ENCODE peak calls at places on chromosomes 11 and 22, in ten cellular contexts. Y is GM23338; O is mucosa of descending colon; Z is ovary; D is cardiac muscle cell; I is endodermal cell; B is suprapubic skin; V is neuronal stem cell; A is CD4-positive, alpha-beta memory T cell; M is PC-9. K is an unnamed sample.

GRCh38 chr11:62856333-62856910 is 17.0 kb upstream of the WDR74 start:
- DNase-seq in B (no peak), A (no peak), D (no peak), M (no peak), I (no peak), V (no peak), O (no peak), Z (no peak), Y (no peak), K (no peak)

GRCh38 chr11:44502506-44502905 is 63.0 kb upstream of the CD82 start:
- DNase-seq in A (no peak), O (no peak), V (no peak), D (no peak), B (no peak), Y (no peak), M (no peak), Z (no peak), I (no peak), K (no peak)

GRCh38 chr11:43574949-43575915 is 105.3 kb upstream of the HSD17B12 start:
- DNase-seq in Z (peak; percentile 53), M (no peak), O (no peak), I (peak; percentile 74), A (no peak), Y (peak; percentile 60), D (peak; percentile 70), B (no peak), V (no peak), K (peak; percentile 60)

GRCh38 chr22:30266445-30267381 is at the start of gene OSM:
- DNase-seq in Y (no peak), D (no peak), B (peak; percentile 90), I (no peak), O (peak; percentile 90), M (no peak), Z (no peak), V (no peak), A (peak; percentile 79), K (no peak)

GRCh38 chr11:64915366-64915887 is 1.6 kb downstream of the ATG2A start:
- DNase-seq in I (no peak), M (no peak), O (no peak), Y (no peak), V (no peak), A (no peak), B (no peak), Z (no peak), D (no peak), K (no peak)

GRCh38 chr11:107696140-107696539 is 15.7 kb downstream of the SLN start:
- DNase-seq in Y (no peak), B (no peak), M (peak; percentile 2), Z (no peak), D (peak; percentile 93), V (no peak), O (no peak), A (no peak), I (no peak), K (no peak)

GRCh38 chr22:39092111-39092867 is 4.8 kb upstream of the APOBEC3H start:
- DNase-seq in Z (no peak), B (no peak), D (no peak), M (no peak), A (no peak), O (no peak), I (no peak), Y (no peak), V (no peak), K (no peak)

GRCh38 chr11:19735512-19735911 is 22.9 kb downstream of the NAV2 start:
- DNase-seq in V (no peak), M (no peak), Y (no peak), A (no peak), I (no peak), O (no peak), B (no peak), D (peak; percentile 30), Z (no peak), K (no peak)

GRCh38 chr11:62974848-62975522 is 9.8 kb downstream of the SLC22A6 start:
- DNase-seq in V (no peak), M (peak; percentile 31), A (no peak), I (peak; percentile 82), B (no peak), Z (no peak), Y (peak; percentile 81), O (peak; percentile 79), D (peak; percentile 46), K (peak; percentile 56)

GRCh38 chr22:46093796-46094195 is 56.5 kb upstream of the PPARA start:
- DNase-seq in M (no peak), O (no peak), V (no peak), Z (no peak), Y (no peak), A (no peak), D (no peak), B (no peak), I (no peak), K (no peak)

GRCh38 chr22:46090631-46091201 is 59.6 kb upstream of the PPARA start:
- DNase-seq in Y (no peak), A (no peak), B (no peak), D (no peak), O (peak; percentile 35), V (no peak), Z (no peak), I (no peak), M (no peak), K (no peak)

GRCh38 chr22:46092646-46093410 is 57.5 kb upstream of the PPARA start:
- DNase-seq in D (no peak), Z (no peak), O (peak; percentile 42), V (no peak), A (no peak), M (no peak), I (no peak), B (no peak), Y (no peak), K (no peak)

GRCh38 chr22:46091277-46091977 is 58.9 kb upstream of the PPARA start:
- DNase-seq in B (no peak), D (no peak), A (no peak), I (no peak), O (peak; percentile 26), Y (no peak), V (no peak), M (no peak), Z (no peak), K (no peak)

GRCh38 chr22:46092011-46092410 is 58.3 kb upstream of the PPARA start:
- DNase-seq in M (no peak), Z (no peak), B (no peak), V (no peak), A (no peak), Y (no peak), I (no peak), D (no peak), O (peak; percentile 37), K (no peak)
- H3K4me1 ChIP-seq in M (no peaks in the 10 kb centered on the region), Z (peaks cover 57% of the 10 kb centered on the region), B (peaks cover 96% of the 10 kb centered on the region), V (peaks cover 5% of the 10 kb centered on the region), A (no peaks in the 10 kb centered on the region), Y (no peaks in the 10 kb centered on the region), I (no peaks in the 10 kb centered on the region), D (no peaks in the 10 kb centered on the region), O (peaks cover 20% of the 10 kb centered on the region), K (no peaks in the 10 kb centered on the region)

DNA sequence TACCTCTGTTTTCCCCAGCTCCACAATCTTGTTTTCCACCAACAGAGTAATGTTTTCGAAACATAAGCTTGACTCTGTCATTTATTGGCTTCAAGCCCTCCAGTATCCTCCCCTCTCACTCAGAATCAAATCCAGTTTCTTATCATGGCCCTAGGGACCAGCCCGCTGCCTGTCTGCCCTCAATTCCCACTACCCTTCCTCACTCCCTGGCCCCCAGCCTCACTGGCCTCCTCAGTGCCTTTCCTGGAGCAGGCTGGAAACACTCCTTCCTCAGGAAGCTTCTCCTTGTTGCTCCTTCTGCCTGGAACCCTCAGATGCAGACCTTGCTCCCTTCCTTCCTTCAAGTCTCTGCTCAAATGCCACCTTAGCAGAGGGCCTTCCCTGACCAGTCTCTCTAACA is 3.9 kb downstream of the POLD4 start:
- DNase-seq in A (no peak), B (no peak), D (peak; percentile 40), I (no peak), Y (no peak), M (no peak), O (no peak), Z (no peak), V (no peak), K (no peak)
- H3K4me1 ChIP-seq in A (peaks cover 54% of the 10 kb centered on the region), B (peaks cover 59% of the 10 kb centered on the region), D (peaks cover 10% of the 10 kb centered on the region), I (peaks cover 11% of the 10 kb centered on the region), Y (peaks cover 7% of the 10 kb centered on the region), M (peaks cover 67% of the 10 kb centered on the region), O (peaks cover 59% of the 10 kb centered on the region), Z (peaks cover 11% of the 10 kb centered on the region), V (peaks cover 17% of the 10 kb centered on the region), K (peaks cover 7% of the 10 kb centered on the region)

DNA sequence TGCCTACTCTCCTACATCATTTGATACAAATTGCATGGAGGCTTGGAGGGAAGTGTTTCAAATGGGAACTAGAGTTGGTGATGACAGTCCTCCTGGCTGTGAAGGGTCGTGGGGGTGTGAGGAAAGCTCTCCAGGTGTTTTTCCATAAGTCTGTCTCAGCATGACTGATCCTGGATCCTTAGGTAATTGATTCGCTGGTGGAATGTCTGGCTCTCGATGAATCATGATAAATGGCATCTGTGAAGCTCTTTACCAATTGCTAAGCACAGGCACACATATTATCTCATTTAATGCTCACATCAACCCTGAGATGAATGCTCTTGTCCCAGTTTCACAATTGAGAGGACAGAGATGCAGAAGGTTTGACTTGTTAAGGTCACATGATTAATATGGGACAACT is 107.5 kb downstream of the PKNOX2 start:
- DNase-seq in D (no peak), V (no peak), A (no peak), B (no peak), I (no peak), O (no peak), Y (no peak), Z (no peak), M (no peak), K (no peak)
- H3K4me1 ChIP-seq in D (no peaks in the 10 kb centered on the region), V (peaks cover 9% of the 10 kb centered on the region), A (no peaks in the 10 kb centered on the region), B (no peaks in the 10 kb centered on the region), I (peaks cover 9% of the 10 kb centered on the region), O (no peaks in the 10 kb centered on the region), Y (no peaks in the 10 kb centered on the region), Z (peaks cover 23% of the 10 kb centered on the region), M (no peaks in the 10 kb centered on the region), K (no peaks in the 10 kb centered on the region)

GRCh38 chr11:60991457-60991856 is 20.0 kb downstream of the CD6 start:
- DNase-seq in M (no peak), O (no peak), V (no peak), Z (no peak), D (no peak), I (no peak), B (no peak), Y (no peak), A (no peak), K (no peak)

GRCh38 chr11:60994450-60995135 is 23.1 kb downstream of the CD6 start:
- DNase-seq in M (no peak), A (no peak), Z (no peak), O (no peak), V (no peak), B (no peak), Y (no peak), D (no peak), I (no peak), K (no peak)

GRCh38 chr11:60995798-60996197 is 24.3 kb downstream of the CD6 start:
- DNase-seq in O (no peak), B (no peak), D (peak; percentile 66), Y (no peak), M (no peak), A (no peak), Z (no peak), V (no peak), I (no peak), K (no peak)

GRCh38 chr11:60992842-60993409 is 21.4 kb downstream of the CD6 start:
- DNase-seq in Z (no peak), B (no peak), A (no peak), D (peak; percentile 57), O (no peak), V (no peak), M (no peak), I (peak; percentile 33), Y (no peak), K (no peak)

GRCh38 chr11:60993611-60994010 is 22.1 kb downstream of the CD6 start:
- DNase-seq in Y (no peak), Z (no peak), D (no peak), M (no peak), B (no peak), O (no peak), I (no peak), V (no peak), A (no peak), K (no peak)
- H3K4me1 ChIP-seq in Y (no peaks in the 10 kb centered on the region), Z (no peaks in the 10 kb centered on the region), D (no peaks in the 10 kb centered on the region), M (no peaks in the 10 kb centered on the region), B (peaks cover 14% of the 10 kb centered on the region), O (no peaks in the 10 kb centered on the region), I (no peaks in the 10 kb centered on the region), V (no peaks in the 10 kb centered on the region), A (peaks cover 92% of the 10 kb centered on the region), K (no peaks in the 10 kb centered on the region)

K was measured in HAP-1.